ENCODE peak calls at places on chromosomes 12 and 14, in four cellular contexts. K is HepG2, O is H1, B is GM12878. V is an unnamed sample.

GRCh38 chr14:91232631-91233030 is 11.9 kb downstream of the GPR68 start:
- DNase-seq in K (no peak), O (no peak), B (no peak), V (no peak)

GRCh38 chr12:124608451-124608870 is 41.0 kb upstream of the NCOR2 start:
- DNase-seq in K (no peak), O (no peak), B (no peak), V (no peak)

GRCh38 chr12:66352899-66353298 is 50.6 kb downstream of the HELB start:
- DNase-seq in K (no peak), O (no peak), B (no peak), V (no peak)

GRCh38 chr12:70176290-70176689 is 66.9 kb upstream of the CNOT2 start:
- DNase-seq in K (no peak), O (no peak), B (no peak), V (no peak)

GRCh38 chr12:107165581-107165980 is 72.2 kb upstream of the CRY1 start:
- DNase-seq in K (no peak), O (no peak), B (no peak), V (no peak)

GRCh38 chr14:91143862-91144261 is 30.0 kb downstream of the DGLUCY start:
- DNase-seq in K (no peak), O (no peak), B (no peak), V (no peak)

GRCh38 chr12:108616941-108617858 is 16.5 kb downstream of the SELPLG start:
- DNase-seq in K (no peak), O (no peak), B (peak), V (no peak)

GRCh38 chr14:73255693-73256225 is 18.5 kb downstream of the PAPLN start:
- DNase-seq in K (no peak), O (no peak), B (no peak), V (no peak)

GRCh38 chr14:28952707-28953106 is 186.1 kb downstream of the FOXG1 start:
- DNase-seq in K (no peak), O (no peak), B (no peak), V (no peak)

GRCh38 chr12:48613321-48613720 is 43.5 kb upstream of the LALBA start:
- DNase-seq in K (no peak), O (no peak), B (no peak), V (no peak)

GRCh38 chr14:76489667-76490066 is 113.7 kb downstream of the ESRRB start:
- DNase-seq in K (no peak), O (no peak), B (no peak), V (no peak)

GRCh38 chr12:26318661-26319068 is 123.3 kb downstream of the SSPN start:
- DNase-seq in K (peak), O (no peak), B (no peak), V (peak)

GRCh38 chr14:81565441-81566290 is 32.0 kb upstream of the SEL1L start:
- DNase-seq in K (peak), O (no peak), B (no peak), V (peak)

GRCh38 chr12:45130881-45131281 is 80.0 kb upstream of the DBX2 start:
- DNase-seq in K (peak), O (peak), B (peak), V (peak)

GRCh38 chr12:120562906-120563305 is 18.3 kb downstream of the POP5 start:
- DNase-seq in K (no peak), O (no peak), B (no peak), V (no peak)

GRCh38 chr14:31763041-31763440 is 201.8 kb downstream of the NUBPL start:
- DNase-seq in K (no peak), O (no peak), B (no peak), V (no peak)

GRCh38 chr12:47147749-47148148 is 68.0 kb upstream of the AMIGO2 start:
- DNase-seq in K (no peak), O (no peak), B (no peak), V (no peak)

GRCh38 chr12:84738481-84738972 is 174.1 kb downstream of the SLC6A15 start:
- DNase-seq in K (no peak), O (no peak), B (no peak), V (no peak)

GRCh38 chr14:31164115-31164514 is 43.5 kb downstream of the HECTD1 start:
- DNase-seq in K (peak), O (no peak), B (no peak), V (no peak)

GRCh38 chr14:69629225-69630127 is 18.1 kb downstream of the SUSD6 start:
- DNase-seq in K (no peak), O (no peak), B (no peak), V (no peak)

GRCh38 chr12:39375206-39375808 is 67.6 kb downstream of the KIF21A start:
- DNase-seq in K (peak), O (no peak), B (no peak), V (peak)

GRCh38 chr14:100056431-100056830 is 8.8 kb upstream of the EVL start:
- DNase-seq in K (no peak), O (no peak), B (no peak), V (no peak)

GRCh38 chr12:118418385-118419057 is 42.2 kb downstream of the SUDS3 start:
- DNase-seq in K (peak), O (no peak), B (no peak), V (no peak)

DNA sequence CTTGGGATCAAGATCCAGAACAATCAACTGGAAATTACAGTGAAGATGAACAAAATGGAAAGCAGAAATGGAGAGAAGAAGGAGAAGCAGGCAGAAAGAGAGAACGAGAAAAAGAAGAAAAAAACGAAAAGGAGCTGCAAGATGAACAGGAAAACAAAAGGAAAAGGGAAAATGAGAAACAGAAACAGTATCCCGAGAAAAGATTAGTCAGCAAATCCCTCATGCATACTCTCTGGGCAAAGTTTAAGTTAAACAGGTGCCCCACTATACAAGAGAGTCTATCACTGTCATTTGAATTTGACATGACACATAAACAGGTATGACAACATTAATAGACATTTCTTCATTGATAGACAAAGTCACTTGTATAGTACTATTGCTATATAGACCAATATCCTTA is 5.0 kb downstream of the NANOGNB start:
- DNase-seq in K (no peak), O (no peak), B (no peak), V (no peak)
- TF ChIP-seq JUND in K (no peak), O (no peak), B (no peak), V (no peak)

GRCh38 chr12:113397497-113398197 is 6.0 kb downstream of the SDS start:
- DNase-seq in K (no peak), O (no peak), B (no peak), V (no peak)
- TF ChIP-seq HDAC2 in K (no peak), O (no peak), B (no peak), V (no peak)

GRCh38 chr14:51209457-51209856 is 30.6 kb upstream of the TMX1 start:
- DNase-seq in K (no peak), O (no peak), B (no peak), V (no peak)

GRCh38 chr14:51205486-51205885 is 34.6 kb upstream of the TMX1 start:
- DNase-seq in K (no peak), O (no peak), B (no peak), V (no peak)

GRCh38 chr14:51203881-51204280 is 36.2 kb upstream of the TMX1 start:
- DNase-seq in K (no peak), O (no peak), B (no peak), V (no peak)

GRCh38 chr14:51208982-51209381 is 31.1 kb upstream of the TMX1 start:
- DNase-seq in K (no peak), O (no peak), B (no peak), V (no peak)

GRCh38 chr14:51206462-51206861 is 33.6 kb upstream of the TMX1 start:
- DNase-seq in K (no peak), O (no peak), B (no peak), V (no peak)
- TF ChIP-seq JUND in K (no peak), O (no peak), B (no peak), V (no peak)

GRCh38 chr12:14664434-14665023 is 31.9 kb downstream of the GUCY2C start:
- DNase-seq in K (peak), O (no peak), B (no peak), V (peak)
- TF ChIP-seq HDAC2 in K (no peak), O (no peak), B (no peak), V (no peak)

GRCh38 chr14:40133484-40133883 is 701.3 kb upstream of the FBXO33 start:
- DNase-seq in K (no peak), O (no peak), B (no peak), V (no peak)
- TF ChIP-seq JUND in K (no peak), O (no peak), B (no peak), V (no peak)

GRCh38 chr12:111434680-111435338 is 29.1 kb downstream of the SH2B3 start:
- DNase-seq in K (no peak), O (no peak), B (peak), V (no peak)
- TF ChIP-seq HDAC2 in K (no peak), O (no peak), B (peak), V (no peak)

DNA sequence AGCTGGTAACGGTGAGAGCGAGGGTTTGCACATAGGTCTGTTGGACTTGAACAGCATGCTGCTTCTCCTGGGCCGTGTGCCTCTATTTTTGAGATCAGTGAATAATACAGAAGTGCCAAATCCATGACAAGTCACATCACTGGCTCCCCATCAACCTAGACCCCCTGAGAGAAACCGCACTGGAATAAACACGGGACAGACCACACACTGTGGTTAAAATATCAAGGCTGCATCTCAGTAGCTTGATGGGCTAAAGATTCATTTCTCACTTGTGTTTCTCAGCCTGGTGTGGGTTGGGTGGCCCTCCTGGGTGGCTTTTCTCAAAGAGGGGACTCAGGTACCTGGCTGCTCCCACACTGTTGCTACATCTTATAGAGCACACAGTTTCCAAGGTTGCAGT is 191.0 kb downstream of the DICER1 start:
- DNase-seq in K (no peak), O (no peak), B (no peak), V (no peak)
- TF ChIP-seq JUND in K (no peak), O (no peak), B (no peak), V (no peak)

GRCh38 chr14:71362920-71363584 is 455.8 kb downstream of the PCNX1 start:
- DNase-seq in K (no peak), O (no peak), B (peak), V (no peak)

GRCh38 chr14:71362282-71362681 is 455.0 kb downstream of the PCNX1 start:
- DNase-seq in K (no peak), O (no peak), B (no peak), V (peak)

GRCh38 chr14:71361874-71362273 is 454.6 kb downstream of the PCNX1 start:
- DNase-seq in K (no peak), O (no peak), B (no peak), V (no peak)

GRCh38 chr14:71359823-71360222 is 452.6 kb downstream of the PCNX1 start:
- DNase-seq in K (no peak), O (no peak), B (no peak), V (no peak)

DNA sequence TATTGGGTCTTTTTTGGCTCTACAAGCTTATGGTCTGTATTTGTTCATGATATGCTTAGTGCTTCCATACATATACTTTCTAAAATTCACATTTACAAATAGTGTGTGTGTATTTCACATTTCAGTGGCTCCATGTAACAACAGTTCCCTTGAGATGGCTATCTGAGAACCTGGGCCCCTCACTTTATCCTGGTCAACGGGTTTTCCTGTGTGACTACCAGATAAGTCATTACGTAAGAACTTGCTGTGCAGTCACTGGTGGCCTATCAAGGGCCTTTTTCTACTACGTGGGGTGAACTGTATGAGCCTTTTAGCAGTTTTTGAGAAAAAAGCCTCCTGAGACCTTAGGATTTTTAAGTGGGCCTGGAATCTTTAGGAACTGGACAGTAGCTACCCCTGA is 454.1 kb downstream of the PCNX1 start:
- DNase-seq in K (peak), O (no peak), B (no peak), V (peak)
- TF ChIP-seq HDAC2 in K (no peak), O (no peak), B (no peak), V (no peak)

GRCh38 chr12:52311282-52311643 is 9.9 kb downstream of the KRT83 start:
- DNase-seq in K (no peak), O (no peak), B (no peak), V (no peak)

GRCh38 chr12:52310622-52311281 is 10.4 kb downstream of the KRT83 start:
- DNase-seq in K (no peak), O (no peak), B (no peak), V (no peak)

GRCh38 chr12:52308807-52309425 is 12.3 kb downstream of the KRT83 start:
- DNase-seq in K (no peak), O (no peak), B (no peak), V (no peak)

GRCh38 chr12:52305921-52306705 is 14.8 kb upstream of the KRT81 start:
- DNase-seq in K (no peak), O (no peak), B (no peak), V (no peak)

DNA sequence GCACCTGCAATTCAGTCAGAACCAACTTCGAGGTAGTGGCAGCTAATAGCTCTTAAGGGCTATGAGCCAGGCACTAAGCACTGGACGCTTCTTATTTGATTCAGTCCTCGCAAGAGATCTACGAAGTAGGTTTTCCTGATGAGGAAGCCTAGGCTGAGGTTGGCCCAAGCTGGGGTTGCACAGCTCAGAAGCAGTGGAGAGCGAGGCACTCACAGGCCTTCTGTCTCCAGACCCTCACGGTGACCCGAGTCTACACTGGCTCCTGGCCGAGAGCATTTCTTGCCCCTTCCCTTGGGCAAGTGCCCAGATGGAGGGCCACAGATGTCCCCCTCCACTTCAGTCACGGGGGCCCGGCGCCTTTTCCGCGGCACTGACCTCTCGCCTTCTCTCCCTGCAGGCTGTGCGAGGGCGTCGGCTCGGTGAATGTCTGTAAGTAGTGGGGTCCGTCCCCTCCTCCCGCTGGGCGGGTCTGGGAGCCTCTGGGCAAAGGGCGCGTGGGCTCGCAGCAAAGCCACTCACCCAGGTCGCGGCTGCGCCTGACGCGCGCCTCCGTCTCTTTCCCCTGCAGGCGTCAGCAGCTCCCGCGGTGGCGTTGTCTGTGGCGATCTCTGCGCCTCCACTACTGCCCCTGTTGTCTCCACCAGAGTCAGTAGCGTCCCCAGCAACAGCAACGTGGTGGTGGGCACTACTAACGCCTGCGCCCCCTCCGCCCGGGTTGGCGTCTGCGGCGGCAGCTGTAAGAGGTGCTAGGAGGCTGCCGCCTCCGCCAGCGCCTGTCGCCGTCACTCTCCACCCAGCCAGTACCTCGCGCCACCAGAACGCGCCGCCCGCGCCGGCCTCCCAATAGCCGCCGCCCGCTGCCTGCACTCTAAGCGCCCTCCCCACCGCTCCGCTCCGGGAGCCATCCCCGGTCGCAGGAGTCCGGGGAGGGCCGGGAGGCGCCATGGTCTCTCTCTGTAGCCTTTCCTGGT is 13.1 kb downstream of the KRT83 start:
- DNase-seq in K (no peak), O (peak), B (no peak), V (peak)
- TF ChIP-seq JUND in K (no peak), O (no peak), B (no peak), V (no peak)

GRCh38 chr14:21589317-21589716 is 9.4 kb upstream of the OR10G3 start:
- DNase-seq in K (no peak), O (no peak), B (no peak), V (no peak)
- TF ChIP-seq HDAC2 in K (no peak), O (no peak), B (no peak), V (no peak)

V was measured in K562.